ENCODE peak calls at places on chromosomes 6 and 20, in seven cellular contexts. Q is psoas muscle, C is fibroblast of mammary gland, Y is AG09309, N is GM13976, B is fibroblast of lung, D is mesendoderm. R is an unnamed sample.

GRCh38 chr6:141077355-141078333 is 1055.1 kb upstream of the GJE1 start:
- DNase-seq in D (peak; percentile 81), N (peak; percentile 5), C (peak; percentile 26), Y (no peak), B (no peak), Q (no peak), R (peak; percentile 33)

GRCh38 chr6:149473080-149474052 is 11.4 kb downstream of the ZC3H12D start:
- DNase-seq in Q (no peak), N (no peak), B (no peak), C (no peak), Y (no peak), D (no peak), R (peak; percentile 56)

GRCh38 chr6:69756357-69756756 is 40.5 kb downstream of the LMBRD1 start:
- DNase-seq in B (no peak), D (no peak), C (no peak), N (no peak), Q (no peak), Y (no peak), R (no peak)

GRCh38 chr6:155026366-155027045 is 31.4 kb downstream of the TIAM2 start:
- DNase-seq in Q (peak; percentile 76), D (peak; percentile 65), N (no peak), C (peak; percentile 97), B (peak; percentile 85), Y (peak; percentile 77), R (peak; percentile 79)

GRCh38 chr6:140020207-140020791 is 645.9 kb upstream of the CITED2 start:
- DNase-seq in Q (no peak), Y (no peak), N (no peak), D (no peak), C (no peak), B (no peak), R (no peak)

GRCh38 chr6:146890172-146890571 is 291.4 kb downstream of the ADGB start:
- DNase-seq in D (no peak), B (no peak), C (no peak), N (no peak), Q (no peak), Y (no peak), R (no peak)

GRCh38 chr6:130978660-130979396 is 84.2 kb downstream of the EPB41L2 start:
- DNase-seq in N (no peak), Y (no peak), B (no peak), Q (no peak), C (no peak), D (no peak), R (no peak)

GRCh38 chr6:56399250-56399671 is 151.9 kb upstream of the COL21A1 start:
- DNase-seq in C (peak; percentile 26), N (no peak), B (peak; percentile 19), D (peak; percentile 61), Y (no peak), Q (no peak), R (no peak)

GRCh38 chr6:4345543-4345942 is 210.2 kb upstream of the ECI2 start:
- DNase-seq in Y (no peak), Q (no peak), D (no peak), N (no peak), C (no peak), B (no peak), R (no peak)

GRCh38 chr20:42346771-42347170 is 728.6 kb upstream of the CHD6 start:
- DNase-seq in N (no peak), D (no peak), B (no peak), C (no peak), Y (no peak), Q (no peak), R (no peak)

GRCh38 chr20:36400901-36401300 is 94.8 kb downstream of the DLGAP4 start:
- DNase-seq in Y (no peak), B (no peak), D (no peak), C (no peak), N (no peak), Q (no peak), R (peak; percentile 12)

GRCh38 chr6:1390071-1390804 is 862 bp downstream of the FOXF2 start:
- DNase-seq in N (no peak), B (peak; percentile 56), Y (peak; percentile 33), D (peak; percentile 74), Q (no peak), C (peak; percentile 61), R (no peak)

GRCh38 chr6:148175511-148176188 is 167.0 kb upstream of the SASH1 start:
- DNase-seq in Y (peak; percentile 17), N (no peak), B (peak; percentile 31), D (no peak), Q (no peak), C (peak; percentile 38), R (no peak)

GRCh38 chr6:163085861-163086562 is 328.5 kb upstream of the QKI start:
- DNase-seq in N (no peak), B (no peak), C (no peak), Y (no peak), D (peak; percentile 45), Q (no peak), R (no peak)

GRCh38 chr20:51541189-51542032 is 1.1 kb downstream of the NFATC2 start:
- DNase-seq in C (peak; percentile 31), N (peak; percentile 69), B (peak; percentile 43), D (peak; percentile 81), Y (no peak), Q (peak; percentile 80), R (no peak)